ENCODE peak calls at places on chromosome 14, in nine cellular contexts. A, T, H, N, L, B, R, I and W are unnamed samples.

GRCh38 chr14:105399441-105399775 is 1.1 kb downstream of the TEX22 start:
- DNase-seq in A (no peak), T (no peak), H (no peak), N (no peak), L (no peak), B (no peak), R (no peak), I (no peak), W (no peak)

GRCh38 chr14:99287269-99287942 is 15.4 kb upstream of the BCL11B start:
- DNase-seq in A (no peak), T (no peak), H (no peak), N (no peak), L (no peak), B (no peak), R (no peak), I (no peak), W (no peak)

GRCh38 chr14:75280448-75280830 is 1.8 kb downstream of the FOS start:
- DNase-seq in A (no peak), T (no peak), H (no peak), N (no peak), L (no peak), B (no peak), R (no peak), I (no peak), W (no peak)

GRCh38 chr14:67586302-67586701 is 13.8 kb downstream of the PIGH start:
- DNase-seq in A (no peak), T (no peak), H (no peak), N (no peak), L (no peak), B (no peak), R (no peak), I (no peak), W (no peak)

GRCh38 chr14:45135181-45135580 is 549 bp upstream of the FANCM start:
- DNase-seq in A (peak; percentile 49), T (peak; percentile 37), H (peak; percentile 42), N (no peak), L (no peak), B (no peak), R (no peak), I (no peak), W (no peak)

GRCh38 chr14:19902409-19902808 is 18.0 kb upstream of the OR4K5 start:
- DNase-seq in A (no peak), T (no peak), H (no peak), N (no peak), L (no peak), B (no peak), R (no peak), I (no peak), W (no peak)

GRCh38 chr14:21723431-21724045 is 49.9 kb upstream of the OR4E1 start:
- DNase-seq in A (no peak), T (no peak), H (peak; percentile 16), N (no peak), L (no peak), B (no peak), R (peak; percentile 94), I (peak; percentile 96), W (peak; percentile 65)

GRCh38 chr14:54640480-54640879 is 73.6 kb downstream of the SAMD4A start:
- DNase-seq in A (peak; percentile 50), T (no peak), H (no peak), N (no peak), L (no peak), B (no peak), R (peak; percentile 53), I (no peak), W (no peak)

GRCh38 chr14:73997108-73997943 is 21.8 kb downstream of the ENTPD5 start:
- DNase-seq in A (no peak), T (no peak), H (no peak), N (no peak), L (no peak), B (no peak), R (no peak), I (no peak), W (no peak)

GRCh38 chr14:21408152-21408551 is 24.3 kb upstream of the SUPT16H start:
- DNase-seq in A (peak; percentile 61), T (no peak), H (peak; percentile 32), N (no peak), L (no peak), B (no peak), R (no peak), I (no peak), W (no peak)

GRCh38 chr14:67513631-67514108 is 19.4 kb upstream of the PLEKHH1 start:
- DNase-seq in A (no peak), T (no peak), H (no peak), N (no peak), L (no peak), B (no peak), R (no peak), I (no peak), W (no peak)

GRCh38 chr14:24068711-24069410 is 2.5 kb upstream of the CPNE6 start:
- DNase-seq in A (no peak), T (no peak), H (no peak), N (no peak), L (no peak), B (no peak), R (no peak), I (no peak), W (no peak)

GRCh38 chr14:104189629-104190335 is 51.4 kb downstream of the KIF26A start:
- DNase-seq in A (no peak), T (no peak), H (no peak), N (no peak), L (no peak), B (no peak), R (no peak), I (no peak), W (no peak)

GRCh38 chr14:104188727-104189400 is 50.5 kb downstream of the KIF26A start:
- DNase-seq in A (no peak), T (no peak), H (no peak), N (no peak), L (no peak), B (no peak), R (no peak), I (no peak), W (no peak)

GRCh38 chr14:104186575-104186974 is 48.2 kb downstream of the KIF26A start:
- DNase-seq in A (peak; percentile 8), T (no peak), H (no peak), N (no peak), L (no peak), B (no peak), R (no peak), I (no peak), W (no peak)

GRCh38 chr14:104187121-104187889 is 48.9 kb downstream of the KIF26A start:
- DNase-seq in A (no peak), T (no peak), H (no peak), N (no peak), L (no peak), B (no peak), R (no peak), I (no peak), W (no peak)

GRCh38 chr14:104187931-104188726 is 49.7 kb downstream of the KIF26A start:
- DNase-seq in A (no peak), T (no peak), H (no peak), N (no peak), L (no peak), B (no peak), R (peak; percentile 78), I (peak; percentile 54), W (no peak)
- TF ChIP-seq CTCF in A (no peak), T (no peak), H (no peak), N (no peak), L (no peak), B (no peak), R (peak; percentile 30), I (no peak), W (no peak)

GRCh38 chr14:30330452-30330851 is 228.5 kb upstream of the G2E3 start:
- DNase-seq in A (peak; percentile 1), T (no peak), H (peak; percentile 2), N (no peak), L (no peak), B (no peak), R (no peak), I (peak; percentile 48), W (no peak)
- TF ChIP-seq CTCF in A (peak; percentile 33), T (peak; percentile 36), H (peak; percentile 52), N (peak; percentile 26), L (peak; percentile 44), B (no peak), R (peak; percentile 73), I (peak; percentile 66), W (peak; percentile 70)

GRCh38 chr14:61925043-61925442 is 162.8 kb downstream of the SNAPC1 start:
- DNase-seq in A (peak; percentile 60), T (no peak), H (peak; percentile 30), N (no peak), L (no peak), B (no peak), R (peak; percentile 67), I (peak; percentile 74), W (peak; percentile 17)
- TF ChIP-seq CTCF in A (peak; percentile 34), T (no peak), H (peak; percentile 41), N (peak; percentile 7), L (peak; percentile 42), B (no peak), R (peak; percentile 73), I (peak; percentile 61), W (no peak)

GRCh38 chr14:102591372-102591943 is 991 bp upstream of the RCOR1 start:
- DNase-seq in A (peak; percentile 57), T (no peak), H (peak; percentile 40), N (no peak), L (no peak), B (no peak), R (peak; percentile 77), I (peak; percentile 68), W (peak; percentile 43)

GRCh38 chr14:102594514-102595175 is 2.2 kb downstream of the RCOR1 start:
- DNase-seq in A (peak; percentile 81), T (peak; percentile 80), H (peak; percentile 70), N (no peak), L (no peak), B (peak; percentile 60), R (peak; percentile 85), I (peak; percentile 85), W (peak; percentile 66)

GRCh38 chr14:102593841-102594170 is 1.4 kb downstream of the RCOR1 start:
- DNase-seq in A (no peak), T (no peak), H (peak; percentile 42), N (no peak), L (no peak), B (no peak), R (no peak), I (no peak), W (no peak)

GRCh38 chr14:102591944-102592772 is at the start of gene RCOR1:
- DNase-seq in A (peak; percentile 99), T (peak; percentile 93), H (peak; percentile 98), N (peak; percentile 88), L (peak; percentile 96), B (peak; percentile 87), R (peak; percentile 99), I (peak; percentile 98), W (peak; percentile 99)

DNA sequence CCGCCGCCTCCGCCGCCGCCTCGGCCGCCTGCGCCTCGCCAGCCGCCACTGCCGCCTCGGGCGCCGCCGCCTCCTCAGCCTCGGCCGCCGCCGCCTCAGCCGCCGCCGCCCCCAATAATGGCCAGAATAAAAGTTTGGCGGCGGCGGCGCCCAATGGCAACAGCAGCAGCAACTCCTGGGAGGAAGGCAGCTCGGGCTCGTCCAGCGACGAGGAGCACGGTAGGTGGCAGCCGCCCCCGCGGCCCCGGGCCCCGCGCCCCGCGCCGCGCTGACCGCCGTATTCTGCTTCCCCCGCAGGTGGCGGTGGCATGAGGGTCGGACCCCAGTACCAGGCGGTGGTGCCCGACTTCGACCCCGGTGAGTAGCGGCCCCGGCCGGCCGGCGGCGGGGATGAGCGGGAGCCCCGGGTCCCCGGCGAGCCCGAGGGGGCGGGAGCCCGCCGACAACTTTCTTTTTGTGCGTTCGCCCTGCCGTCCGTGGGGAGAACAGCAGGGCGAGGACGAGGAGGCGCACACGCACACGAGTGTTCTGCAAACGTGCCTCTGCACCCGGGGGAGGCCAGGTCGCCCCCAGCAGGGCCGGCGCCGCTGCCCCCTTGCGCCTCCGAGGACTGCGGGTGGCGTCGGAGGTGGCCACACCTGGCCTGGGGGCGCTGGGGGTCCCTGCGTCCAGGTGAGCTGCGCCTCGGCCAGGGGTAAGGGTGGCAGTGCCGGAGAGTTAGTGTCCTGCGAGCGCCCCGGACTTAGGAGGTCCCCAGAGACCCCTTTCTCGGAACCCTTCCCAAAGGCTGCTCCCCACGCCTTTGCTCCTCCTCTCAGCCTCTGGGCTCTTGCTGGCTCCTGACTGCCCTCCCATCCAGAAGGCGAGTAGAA is 756 bp downstream of the RCOR1 start:
- DNase-seq in A (peak; percentile 72), T (no peak), H (peak; percentile 36), N (no peak), L (no peak), B (no peak), R (peak; percentile 74), I (peak; percentile 60), W (peak; percentile 48)
- TF ChIP-seq CTCF in A (peak; percentile 19), T (peak; percentile 56), H (peak; percentile 45), N (peak; percentile 9), L (peak; percentile 24), B (peak; percentile 21), R (peak; percentile 67), I (peak; percentile 8), W (peak; percentile 24)